ENCODE peak calls at places on chromosomes 13 and 19, in five cellular contexts. H is CD4-positive, alpha-beta memory T cell; Q is HCT116; F is ovary; J is mucosa of descending colon. Y is an unnamed sample.
A peak's percentile ranks its signal among the peaks of the same experiment; 100 is the strongest.

GRCh38 chr19:7348587-7349230 is at the start of gene ARHGEF18:
- DNase-seq in H (peak; percentile 75), Q (no peak), F (peak; percentile 10), J (peak; percentile 87), Y (peak; percentile 94)

GRCh38 chr19:13573268-13573667 is 67.0 kb upstream of the CACNA1A start:
- DNase-seq in H (no peak), Q (no peak), F (no peak), J (no peak), Y (no peak)

GRCh38 chr19:51509823-51510660 is 8.4 kb upstream of the SIGLEC12 start:
- DNase-seq in H (no peak), Q (no peak), F (no peak), J (no peak), Y (no peak)

GRCh38 chr13:33644607-33645543 is 173.1 kb upstream of the RFC3 start:
- DNase-seq in H (no peak), Q (no peak), F (no peak), J (no peak), Y (no peak)

GRCh38 chr19:31408460-31409124 is 59.4 kb upstream of the TSHZ3 start:
- DNase-seq in H (no peak), Q (no peak), F (peak; percentile 44), J (no peak), Y (no peak)

GRCh38 chr19:40223135-40223822 is 3.2 kb downstream of the CCNP start:
- DNase-seq in H (peak; percentile 43), Q (no peak), F (no peak), J (no peak), Y (no peak)

GRCh38 chr19:29678484-29679106 is 13.3 kb downstream of the PLEKHF1 start:
- DNase-seq in H (no peak), Q (no peak), F (peak; percentile 56), J (no peak), Y (peak; percentile 74)

GRCh38 chr19:6423499-6424189 is 967 bp downstream of the KHSRP start:
- DNase-seq in H (no peak), Q (no peak), F (no peak), J (no peak), Y (peak; percentile 83)

GRCh38 chr13:60165391-60166099 is 1.8 kb upstream of the DIAPH3 start:
- DNase-seq in H (no peak), Q (no peak), F (no peak), J (no peak), Y (no peak)

GRCh38 chr19:5337886-5338595 is 2.6 kb downstream of the PTPRS start:
- DNase-seq in H (no peak), Q (no peak), F (no peak), J (no peak), Y (no peak)

GRCh38 chr19:21691656-21692055 is 75.7 kb downstream of the ZNF100 start:
- DNase-seq in H (no peak), Q (no peak), F (peak; percentile 37), J (no peak), Y (no peak)

GRCh38 chr19:17757125-17757524 is 5.8 kb downstream of the FCHO1 start:
- DNase-seq in H (no peak), Q (no peak), F (peak; percentile 45), J (no peak), Y (no peak)

GRCh38 chr19:48556163-48556562 is 4.2 kb downstream of the SULT2B1 start:
- DNase-seq in H (no peak), Q (no peak), F (no peak), J (no peak), Y (no peak)

GRCh38 chr13:51638497-51638871 is 54.2 kb downstream of the WDFY2 start:
- DNase-seq in H (no peak), Q (no peak), F (no peak), J (no peak), Y (no peak)

GRCh38 chr19:56683119-56683518 is 11.6 kb upstream of the ZNF835 start:
- DNase-seq in H (no peak), Q (no peak), F (no peak), J (no peak), Y (no peak)

GRCh38 chr19:19405919-19406877 is 723 bp downstream of the GATAD2A start:
- DNase-seq in H (peak; percentile 40), Q (no peak), F (peak; percentile 56), J (peak; percentile 76), Y (peak; percentile 92)

GRCh38 chr19:8367327-8368001 is 3.5 kb downstream of the ANGPTL4 start:
- DNase-seq in H (no peak), Q (no peak), F (peak; percentile 95), J (peak; percentile 83), Y (peak; percentile 78)

GRCh38 chr13:50678464-50679162 is 164.9 kb downstream of the DLEU7 start:
- DNase-seq in H (no peak), Q (peak; percentile 36), F (no peak), J (no peak), Y (no peak)

GRCh38 chr13:110126391-110126961 is 180.5 kb downstream of the COL4A1 start:
- DNase-seq in H (no peak), Q (no peak), F (no peak), J (no peak), Y (no peak)

GRCh38 chr13:91153372-91153771 is 194.1 kb upstream of the MIR17HG start:
- DNase-seq in H (no peak), Q (no peak), F (no peak), J (no peak), Y (no peak)

GRCh38 chr13:59012731-59013130 is 1151.0 kb downstream of the DIAPH3 start:
- DNase-seq in H (no peak), Q (no peak), F (no peak), J (no peak), Y (no peak)

GRCh38 chr13:76286178-76286577 is 600.0 kb downstream of the KCTD12 start:
- DNase-seq in H (no peak), Q (no peak), F (no peak), J (no peak), Y (no peak)

GRCh38 chr19:7986321-7987083 is 18.9 kb downstream of the ELAVL1 start:
- DNase-seq in H (no peak), Q (no peak), F (no peak), J (no peak), Y (no peak)

GRCh38 chr19:14381689-14382474 is 638 bp downstream of the ADGRE5 start:
- DNase-seq in H (peak; percentile 94), Q (no peak), F (peak; percentile 44), J (peak; percentile 78), Y (peak; percentile 89)

DNA sequence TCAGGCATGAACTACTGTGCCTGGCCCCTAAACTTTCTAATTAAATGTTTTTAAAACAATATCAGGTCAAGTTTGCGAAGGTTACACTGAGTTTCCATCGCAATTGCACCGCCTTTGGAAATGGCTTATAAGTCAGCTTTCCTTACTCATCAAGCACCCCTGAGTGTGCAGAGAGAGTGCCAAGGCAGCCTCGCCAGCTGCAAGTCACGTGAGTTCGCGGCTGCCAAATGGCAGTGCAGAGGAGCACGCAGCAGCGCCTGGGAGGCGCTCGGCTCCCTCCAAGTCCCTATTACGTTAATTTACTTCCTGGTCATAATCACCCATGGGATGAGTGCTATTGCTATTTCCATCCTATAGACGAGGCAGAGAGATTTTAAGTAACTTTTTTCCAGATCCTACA is 319.6 kb downstream of the TEX29 start:
- DNase-seq in H (no peak), Q (no peak), F (no peak), J (no peak), Y (no peak)
- H3K4me3 ChIP-seq in H (no peak overlapping the region), Q (no peak overlapping the region), F (no peak overlapping the region), J (no peak overlapping the region), Y (no peak overlapping the region)

GRCh38 chr19:45917421-45918091 is 3.0 kb upstream of the NANOS2 start:
- DNase-seq in H (no peak), Q (no peak), F (no peak), J (no peak), Y (no peak)
- H3K4me1 ChIP-seq in H (no peaks in the 10 kb centered on the region), Q (peaks cover 12% of the 10 kb centered on the region), F (no peaks in the 10 kb centered on the region), J (no peaks in the 10 kb centered on the region), Y (no peaks in the 10 kb centered on the region)

DNA sequence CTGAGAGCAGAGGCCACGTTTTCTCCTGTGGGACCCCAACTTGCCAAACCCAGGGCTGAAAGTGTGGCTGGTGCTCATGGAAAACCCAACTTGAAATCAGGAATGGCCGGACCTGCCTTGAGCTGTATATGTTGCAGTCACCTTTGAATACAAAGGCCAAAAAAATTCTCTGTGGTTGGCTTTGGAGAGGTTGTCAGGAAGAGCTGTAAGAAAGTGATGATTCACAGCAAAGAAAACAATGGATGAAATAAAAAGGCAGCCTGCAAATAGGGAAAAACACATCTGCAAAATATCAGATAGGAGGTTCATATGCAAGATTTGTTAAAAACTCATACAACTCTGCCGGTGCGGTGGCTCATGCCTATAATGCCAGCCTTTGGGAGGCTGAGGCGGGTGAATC is 715.8 kb downstream of the UQCRFS1 start:
- DNase-seq in H (no peak), Q (no peak), F (no peak), J (no peak), Y (peak; percentile 13)
- H3K36me3 ChIP-seq in H (no peaks in the 10 kb centered on the region), Q (no peaks in the 10 kb centered on the region), F (no peaks in the 10 kb centered on the region), J (no peaks in the 10 kb centered on the region), Y (no peaks in the 10 kb centered on the region)

GRCh38 chr13:31765441-31765840 is 26.1 kb downstream of the RXFP2 start:
- DNase-seq in H (no peak), Q (no peak), F (no peak), J (no peak), Y (no peak)

GRCh38 chr13:31768351-31768750 is 29.0 kb downstream of the RXFP2 start:
- DNase-seq in H (no peak), Q (no peak), F (no peak), J (no peak), Y (no peak)

GRCh38 chr13:31767175-31767900 is 28.0 kb downstream of the RXFP2 start:
- DNase-seq in H (no peak), Q (no peak), F (no peak), J (no peak), Y (no peak)

GRCh38 chr13:31761951-31762350 is 22.6 kb downstream of the RXFP2 start:
- DNase-seq in H (no peak), Q (no peak), F (no peak), J (no peak), Y (no peak)

DNA sequence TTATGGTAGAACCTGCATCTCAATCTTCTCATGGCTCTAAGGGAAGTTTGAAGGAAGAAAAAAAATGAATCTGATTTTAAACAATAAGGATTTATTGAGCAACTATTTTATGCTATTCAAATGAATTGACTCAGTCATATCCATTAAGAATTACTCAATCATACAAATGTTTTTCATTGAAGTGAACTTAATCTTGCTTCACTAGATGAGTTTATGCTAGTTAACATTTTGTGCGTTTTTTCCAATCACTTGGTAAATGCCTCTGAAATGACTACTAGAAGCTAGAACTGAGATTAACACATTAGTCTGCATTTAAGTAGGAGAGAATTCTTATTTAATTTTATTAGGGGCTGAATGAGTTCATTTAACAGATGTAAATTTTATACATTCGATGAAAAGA is 25.2 kb downstream of the RXFP2 start:
- DNase-seq in H (no peak), Q (no peak), F (no peak), J (no peak), Y (no peak)
- H3K4me3 ChIP-seq in H (no peak overlapping the region), Q (no peak overlapping the region), F (no peak overlapping the region), J (no peak overlapping the region), Y (no peak overlapping the region)

GRCh38 chr19:1412323-1412923 is 5.0 kb downstream of the DAZAP1 start:
- DNase-seq in H (no peak), Q (no peak), F (no peak), J (peak; percentile 47), Y (no peak)
- H3K4me1 ChIP-seq in H (peaks cover 84% of the 10 kb centered on the region), Q (peaks cover 69% of the 10 kb centered on the region), F (peaks cover 55% of the 10 kb centered on the region), J (peaks cover 55% of the 10 kb centered on the region), Y (peaks cover 81% of the 10 kb centered on the region)